ENCODE peak calls at places on chromosome 10, in nine cellular contexts. One of them, this sample, is unnamed.

GRCh38 chr10:58280485-58280884 is 11.5 kb downstream of the CISD1 start:
- DNase-seq in thoracic aorta: no peak
- DNase-seq in gastrocnemius medialis: no peak
- DNase-seq in fibroblast of mammary gland: no peak
- DNase-seq in ovary: no peak
- DNase-seq in endothelial cell of umbilical vein: no peak
- DNase-seq in astrocyte of the spinal cord: no peak
- DNase-seq in mesendoderm: no peak
- DNase-seq in hepatocyte: no peak
- DNase-seq in this sample: no peak

GRCh38 chr10:64732372-64732715 is 1211.1 kb downstream of the REEP3 start:
- DNase-seq in hepatocyte: no peak
- DNase-seq in fibroblast of mammary gland: no peak
- DNase-seq in endothelial cell of umbilical vein: no peak
- DNase-seq in astrocyte of the spinal cord: no peak
- DNase-seq in ovary: no peak
- DNase-seq in mesendoderm: no peak
- DNase-seq in gastrocnemius medialis: no peak
- DNase-seq in thoracic aorta: no peak
- DNase-seq in this sample: no peak

GRCh38 chr10:24503627-24504320 is 219.9 kb downstream of the ARHGAP21 start:
- DNase-seq in mesendoderm: peak
- DNase-seq in thoracic aorta: no peak
- DNase-seq in hepatocyte: peak
- DNase-seq in gastrocnemius medialis: no peak
- DNase-seq in endothelial cell of umbilical vein: peak
- DNase-seq in fibroblast of mammary gland: peak
- DNase-seq in astrocyte of the spinal cord: peak
- DNase-seq in ovary: no peak
- DNase-seq in this sample: peak

GRCh38 chr10:112314822-112315474 is 31.7 kb downstream of the TECTB start:
- DNase-seq in fibroblast of mammary gland: peak
- DNase-seq in astrocyte of the spinal cord: peak
- DNase-seq in hepatocyte: peak
- DNase-seq in ovary: peak
- DNase-seq in thoracic aorta: peak
- DNase-seq in mesendoderm: peak
- DNase-seq in endothelial cell of umbilical vein: peak
- DNase-seq in gastrocnemius medialis: peak
- DNase-seq in this sample: peak

GRCh38 chr10:115026041-115026779 is 67.0 kb upstream of the ATRNL1 start:
- DNase-seq in hepatocyte: no peak
- DNase-seq in endothelial cell of umbilical vein: no peak
- DNase-seq in gastrocnemius medialis: no peak
- DNase-seq in ovary: no peak
- DNase-seq in fibroblast of mammary gland: no peak
- DNase-seq in astrocyte of the spinal cord: no peak
- DNase-seq in thoracic aorta: no peak
- DNase-seq in mesendoderm: peak
- DNase-seq in this sample: no peak

GRCh38 chr10:70492786-70493659 is 14.5 kb downstream of the PALD1 start:
- DNase-seq in hepatocyte: no peak
- DNase-seq in mesendoderm: no peak
- DNase-seq in fibroblast of mammary gland: peak
- DNase-seq in ovary: no peak
- DNase-seq in gastrocnemius medialis: no peak
- DNase-seq in thoracic aorta: no peak
- DNase-seq in astrocyte of the spinal cord: no peak
- DNase-seq in endothelial cell of umbilical vein: no peak
- DNase-seq in this sample: no peak

GRCh38 chr10:131685576-131685975 is 215.2 kb upstream of the PPP2R2D start:
- DNase-seq in thoracic aorta: no peak
- DNase-seq in fibroblast of mammary gland: no peak
- DNase-seq in astrocyte of the spinal cord: no peak
- DNase-seq in gastrocnemius medialis: no peak
- DNase-seq in hepatocyte: no peak
- DNase-seq in endothelial cell of umbilical vein: no peak
- DNase-seq in ovary: no peak
- DNase-seq in mesendoderm: no peak
- DNase-seq in this sample: no peak

GRCh38 chr10:109633846-109634245 is 289.5 kb downstream of the XPNPEP1 start:
- DNase-seq in gastrocnemius medialis: no peak
- DNase-seq in fibroblast of mammary gland: peak
- DNase-seq in ovary: no peak
- DNase-seq in hepatocyte: no peak
- DNase-seq in mesendoderm: peak
- DNase-seq in astrocyte of the spinal cord: peak
- DNase-seq in endothelial cell of umbilical vein: no peak
- DNase-seq in thoracic aorta: no peak
- DNase-seq in this sample: peak

GRCh38 chr10:68876246-68876918 is 24.7 kb upstream of the DDX50 start:
- DNase-seq in mesendoderm: no peak
- DNase-seq in hepatocyte: peak
- DNase-seq in fibroblast of mammary gland: no peak
- DNase-seq in ovary: no peak
- DNase-seq in astrocyte of the spinal cord: no peak
- DNase-seq in thoracic aorta: no peak
- DNase-seq in endothelial cell of umbilical vein: no peak
- DNase-seq in gastrocnemius medialis: no peak
- DNase-seq in this sample: no peak

GRCh38 chr10:113320213-113320612 is 232.6 kb upstream of the HABP2 start:
- DNase-seq in endothelial cell of umbilical vein: no peak
- DNase-seq in gastrocnemius medialis: no peak
- DNase-seq in ovary: no peak
- DNase-seq in fibroblast of mammary gland: no peak
- DNase-seq in mesendoderm: no peak
- DNase-seq in hepatocyte: no peak
- DNase-seq in astrocyte of the spinal cord: no peak
- DNase-seq in thoracic aorta: no peak
- DNase-seq in this sample: no peak

DNA sequence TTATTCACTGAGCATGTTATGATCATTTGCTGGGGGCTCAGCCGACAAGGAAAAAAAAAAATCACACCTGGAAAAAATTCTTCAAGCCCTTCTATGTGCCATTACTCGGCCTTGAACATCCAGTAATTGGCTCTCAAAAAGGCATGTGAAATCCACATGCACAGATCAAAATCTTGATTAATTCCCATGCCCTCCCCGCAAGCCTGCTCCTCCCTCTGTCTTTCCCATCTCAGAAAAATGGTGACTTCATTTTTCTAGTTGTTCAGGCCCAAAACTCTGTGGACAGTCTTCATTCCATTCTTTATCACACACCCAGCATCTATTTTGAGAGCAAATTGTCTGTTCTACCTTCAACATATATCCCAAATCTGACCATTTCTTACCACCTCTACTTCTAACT is 91.2 kb upstream of the FRMD4A start:
- DNase-seq in gastrocnemius medialis: no peak
- DNase-seq in ovary: no peak
- DNase-seq in hepatocyte: no peak
- DNase-seq in mesendoderm: no peak
- DNase-seq in endothelial cell of umbilical vein: no peak
- DNase-seq in thoracic aorta: no peak
- DNase-seq in fibroblast of mammary gland: no peak
- DNase-seq in astrocyte of the spinal cord: no peak
- DNase-seq in this sample: no peak
- H3K4me3 ChIP-seq in gastrocnemius medialis: no peak
- H3K4me3 ChIP-seq in ovary: no peak
- H3K4me3 ChIP-seq in hepatocyte: no peak
- H3K4me3 ChIP-seq in mesendoderm: no peak
- H3K4me3 ChIP-seq in endothelial cell of umbilical vein: no peak
- H3K4me3 ChIP-seq in thoracic aorta: no peak
- H3K4me3 ChIP-seq in fibroblast of mammary gland: no peak
- H3K4me3 ChIP-seq in astrocyte of the spinal cord: no peak
- H3K4me3 ChIP-seq in this sample: no peak

GRCh38 chr10:8334631-8335030 is 280.1 kb downstream of the GATA3 start:
- DNase-seq in astrocyte of the spinal cord: no peak
- DNase-seq in mesendoderm: peak
- DNase-seq in thoracic aorta: no peak
- DNase-seq in fibroblast of mammary gland: no peak
- DNase-seq in endothelial cell of umbilical vein: no peak
- DNase-seq in ovary: no peak
- DNase-seq in hepatocyte: no peak
- DNase-seq in gastrocnemius medialis: no peak
- DNase-seq in this sample: no peak

GRCh38 chr10:8332730-8333111 is 278.2 kb downstream of the GATA3 start:
- DNase-seq in thoracic aorta: no peak
- DNase-seq in ovary: no peak
- DNase-seq in fibroblast of mammary gland: no peak
- DNase-seq in hepatocyte: no peak
- DNase-seq in astrocyte of the spinal cord: no peak
- DNase-seq in mesendoderm: no peak
- DNase-seq in gastrocnemius medialis: no peak
- DNase-seq in endothelial cell of umbilical vein: no peak
- DNase-seq in this sample: no peak

GRCh38 chr10:8326702-8327423 is 272.4 kb downstream of the GATA3 start:
- DNase-seq in thoracic aorta: no peak
- DNase-seq in gastrocnemius medialis: no peak
- DNase-seq in ovary: no peak
- DNase-seq in hepatocyte: no peak
- DNase-seq in fibroblast of mammary gland: no peak
- DNase-seq in mesendoderm: no peak
- DNase-seq in astrocyte of the spinal cord: no peak
- DNase-seq in endothelial cell of umbilical vein: no peak
- DNase-seq in this sample: no peak

GRCh38 chr10:8331896-8332729 is 277.6 kb downstream of the GATA3 start:
- DNase-seq in mesendoderm: peak
- DNase-seq in ovary: no peak
- DNase-seq in gastrocnemius medialis: peak
- DNase-seq in thoracic aorta: no peak
- DNase-seq in astrocyte of the spinal cord: peak
- DNase-seq in hepatocyte: peak
- DNase-seq in fibroblast of mammary gland: peak
- DNase-seq in endothelial cell of umbilical vein: peak
- DNase-seq in this sample: peak

GRCh38 chr10:8331387-8331786 is 276.9 kb downstream of the GATA3 start:
- DNase-seq in ovary: no peak
- DNase-seq in endothelial cell of umbilical vein: no peak
- DNase-seq in astrocyte of the spinal cord: no peak
- DNase-seq in hepatocyte: no peak
- DNase-seq in gastrocnemius medialis: no peak
- DNase-seq in mesendoderm: no peak
- DNase-seq in thoracic aorta: no peak
- DNase-seq in fibroblast of mammary gland: no peak
- DNase-seq in this sample: peak
- H3K4me3 ChIP-seq in ovary: no peak
- H3K4me3 ChIP-seq in endothelial cell of umbilical vein: no peak
- H3K4me3 ChIP-seq in astrocyte of the spinal cord: no peak
- H3K4me3 ChIP-seq in hepatocyte: no peak
- H3K4me3 ChIP-seq in gastrocnemius medialis: no peak
- H3K4me3 ChIP-seq in mesendoderm: no peak
- H3K4me3 ChIP-seq in thoracic aorta: no peak
- H3K4me3 ChIP-seq in fibroblast of mammary gland: no peak
- H3K4me3 ChIP-seq in this sample: peak

GRCh38 chr10:122640921-122641320 is 58.7 kb downstream of the C10orf120 start:
- DNase-seq in mesendoderm: no peak
- DNase-seq in gastrocnemius medialis: no peak
- DNase-seq in endothelial cell of umbilical vein: no peak
- DNase-seq in hepatocyte: no peak
- DNase-seq in ovary: no peak
- DNase-seq in thoracic aorta: no peak
- DNase-seq in fibroblast of mammary gland: no peak
- DNase-seq in astrocyte of the spinal cord: no peak
- DNase-seq in this sample: no peak

GRCh38 chr10:122643931-122644534 is 55.6 kb downstream of the C10orf120 start:
- DNase-seq in fibroblast of mammary gland: no peak
- DNase-seq in endothelial cell of umbilical vein: no peak
- DNase-seq in ovary: no peak
- DNase-seq in gastrocnemius medialis: no peak
- DNase-seq in astrocyte of the spinal cord: no peak
- DNase-seq in thoracic aorta: no peak
- DNase-seq in mesendoderm: no peak
- DNase-seq in hepatocyte: no peak
- DNase-seq in this sample: no peak

GRCh38 chr10:122646511-122647382 is 52.9 kb downstream of the C10orf120 start:
- DNase-seq in fibroblast of mammary gland: no peak
- DNase-seq in astrocyte of the spinal cord: no peak
- DNase-seq in ovary: no peak
- DNase-seq in thoracic aorta: no peak
- DNase-seq in endothelial cell of umbilical vein: no peak
- DNase-seq in mesendoderm: no peak
- DNase-seq in gastrocnemius medialis: no peak
- DNase-seq in hepatocyte: no peak
- DNase-seq in this sample: peak

GRCh38 chr10:122639801-122640200 is 59.8 kb downstream of the C10orf120 start:
- DNase-seq in hepatocyte: no peak
- DNase-seq in gastrocnemius medialis: no peak
- DNase-seq in astrocyte of the spinal cord: no peak
- DNase-seq in fibroblast of mammary gland: no peak
- DNase-seq in ovary: no peak
- DNase-seq in endothelial cell of umbilical vein: no peak
- DNase-seq in mesendoderm: peak
- DNase-seq in thoracic aorta: no peak
- DNase-seq in this sample: no peak

DNA sequence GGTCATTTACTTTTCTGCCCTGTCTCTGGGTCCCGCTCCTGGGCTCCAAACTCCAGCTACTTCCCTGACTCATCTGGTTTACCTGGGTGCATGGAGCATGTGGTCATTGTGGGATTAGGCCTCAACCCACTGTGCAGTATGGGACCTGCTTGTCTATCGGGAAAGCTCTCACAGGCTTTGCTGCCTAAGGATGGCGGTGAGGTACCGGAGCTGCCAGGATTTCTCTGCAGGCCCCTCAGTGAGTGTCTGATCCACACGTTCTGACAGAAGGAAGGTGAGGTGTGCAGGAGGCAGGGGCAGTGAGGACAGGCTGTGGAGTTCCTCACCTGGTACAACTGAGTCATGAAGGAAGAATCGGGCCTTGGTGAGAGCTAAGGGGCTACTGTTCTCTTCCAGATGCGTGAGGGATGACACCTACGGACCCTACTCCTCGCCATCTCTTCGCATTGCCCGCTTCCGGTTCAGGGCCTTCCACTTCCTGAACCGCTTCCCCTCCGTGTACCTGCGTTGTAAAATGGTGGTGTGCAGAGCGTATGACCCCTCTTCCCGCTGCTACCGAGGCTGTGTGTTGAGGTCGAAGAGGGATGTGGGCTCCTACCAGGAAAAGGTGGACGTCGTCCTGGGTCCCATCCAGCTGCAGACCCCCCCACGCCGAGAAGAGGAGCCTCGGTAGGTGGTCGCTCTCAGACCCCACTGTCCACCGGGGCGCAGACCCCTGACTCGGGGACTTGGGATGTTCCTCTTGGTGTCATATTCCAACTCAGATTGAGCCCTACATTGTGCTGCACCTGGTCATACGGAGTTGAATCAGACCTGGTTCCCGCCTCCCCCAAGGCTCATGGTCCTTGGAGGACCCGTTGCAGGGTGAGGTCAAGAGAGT is 56.7 kb downstream of the C10orf120 start:
- DNase-seq in astrocyte of the spinal cord: no peak
- DNase-seq in thoracic aorta: no peak
- DNase-seq in fibroblast of mammary gland: no peak
- DNase-seq in hepatocyte: no peak
- DNase-seq in gastrocnemius medialis: no peak
- DNase-seq in endothelial cell of umbilical vein: no peak
- DNase-seq in mesendoderm: no peak
- DNase-seq in ovary: no peak
- DNase-seq in this sample: no peak
- H3K4me3 ChIP-seq in astrocyte of the spinal cord: no peak
- H3K4me3 ChIP-seq in thoracic aorta: no peak
- H3K4me3 ChIP-seq in fibroblast of mammary gland: no peak
- H3K4me3 ChIP-seq in hepatocyte: no peak
- H3K4me3 ChIP-seq in gastrocnemius medialis: no peak
- H3K4me3 ChIP-seq in endothelial cell of umbilical vein: no peak
- H3K4me3 ChIP-seq in mesendoderm: no peak
- H3K4me3 ChIP-seq in ovary: no peak
- H3K4me3 ChIP-seq in this sample: no peak

GRCh38 chr10:129525408-129525807 is 58.4 kb downstream of the MGMT start:
- DNase-seq in endothelial cell of umbilical vein: no peak
- DNase-seq in thoracic aorta: no peak
- DNase-seq in mesendoderm: no peak
- DNase-seq in hepatocyte: peak
- DNase-seq in fibroblast of mammary gland: peak
- DNase-seq in gastrocnemius medialis: no peak
- DNase-seq in astrocyte of the spinal cord: peak
- DNase-seq in ovary: peak
- DNase-seq in this sample: no peak
- H3K4me3 ChIP-seq in endothelial cell of umbilical vein: no peak
- H3K4me3 ChIP-seq in thoracic aorta: peak
- H3K4me3 ChIP-seq in mesendoderm: no peak
- H3K4me3 ChIP-seq in hepatocyte: no peak
- H3K4me3 ChIP-seq in fibroblast of mammary gland: no peak
- H3K4me3 ChIP-seq in gastrocnemius medialis: no peak
- H3K4me3 ChIP-seq in astrocyte of the spinal cord: no peak
- H3K4me3 ChIP-seq in ovary: no peak
- H3K4me3 ChIP-seq in this sample: no peak

This sample was measured in Jurkat, Clone E6-1.